ENCODE peak calls at places on chromosomes 5 and 9, in nine cellular contexts. V, E, O, N, A, P, J, I and B are unnamed samples.

GRCh38 chr5:172805736-172806255 is 28.3 kb upstream of the ERGIC1 start:
- DNase-seq in P (peak), J (no peak), E (no peak), I (no peak), V (no peak), N (no peak), O (no peak), A (no peak), B (no peak)

GRCh38 chr9:19788152-19788551 is 685 bp downstream of the SLC24A2 start:
- DNase-seq in P (no peak), N (peak), J (peak), I (no peak), A (no peak), O (no peak), V (peak), E (no peak), B (no peak)

GRCh38 chr5:6859001-6859400 is 145.8 kb downstream of the TENT4A start:
- DNase-seq in O (no peak), P (no peak), A (no peak), V (no peak), E (no peak), I (no peak), N (no peak), J (no peak), B (no peak)

GRCh38 chr5:33891731-33892418 is at the start of gene ADAMTS12:
- DNase-seq in A (peak), E (no peak), N (no peak), P (no peak), O (peak), I (peak), J (no peak), V (no peak), B (peak)

GRCh38 chr9:34547960-34548603 is 25.3 kb upstream of the ENHO start:
- DNase-seq in V (peak), O (no peak), N (peak), P (peak), E (peak), J (peak), A (peak), I (peak), B (peak)

GRCh38 chr5:136133416-136134383 is 1.1 kb downstream of the SMAD5 start:
- DNase-seq in I (peak), N (no peak), J (peak), V (peak), O (no peak), E (peak), P (no peak), A (peak), B (peak)

GRCh38 chr9:16705121-16705604 is 165.3 kb downstream of the BNC2 start:
- DNase-seq in N (no peak), A (peak), J (peak), I (no peak), E (peak), V (no peak), O (peak), P (no peak), B (peak)

GRCh38 chr5:115579747-115580173 is 22.5 kb downstream of the TICAM2 start:
- DNase-seq in P (no peak), A (peak), N (no peak), V (no peak), O (no peak), I (peak), J (no peak), E (no peak), B (no peak)

GRCh38 chr9:93682155-93682968 is 106.0 kb downstream of the PHF2 start:
- DNase-seq in I (peak), A (peak), V (peak), P (peak), O (peak), N (no peak), J (peak), E (peak), B (no peak)

GRCh38 chr9:124079176-124079925 is 67.8 kb downstream of the LHX2 start:
- DNase-seq in E (peak), V (peak), P (no peak), J (peak), A (peak), I (no peak), N (no peak), O (peak), B (peak)